ENCODE peak calls at places on chromosomes 5 and 9, in five cellular contexts. One of them, this sample, is unnamed.

GRCh38 chr9:128341435-128341849 is 1.1 kb downstream of the SLC27A4 start:
- DNase-seq in KBM-7: peak
- DNase-seq in activated CD4-positive, alpha-beta T cell treated with anti-CD3 and anti-CD28 coated beads for 48 hours: peak
- DNase-seq in naive thymus-derived CD8-positive, alpha-beta T cell: peak
- DNase-seq in pancreas: peak
- DNase-seq in this sample: peak

GRCh38 chr5:124658867-124659557 is 87.4 kb downstream of the ZNF608 start:
- DNase-seq in KBM-7: peak
- DNase-seq in activated CD4-positive, alpha-beta T cell treated with anti-CD3 and anti-CD28 coated beads for 48 hours: no peak
- DNase-seq in naive thymus-derived CD8-positive, alpha-beta T cell: no peak
- DNase-seq in pancreas: no peak
- DNase-seq in this sample: no peak

GRCh38 chr5:43192558-43193170 is 639 bp downstream of the NIM1K start:
- DNase-seq in KBM-7: peak
- DNase-seq in activated CD4-positive, alpha-beta T cell treated with anti-CD3 and anti-CD28 coated beads for 48 hours: peak
- DNase-seq in naive thymus-derived CD8-positive, alpha-beta T cell: peak
- DNase-seq in pancreas: peak
- DNase-seq in this sample: no peak

GRCh38 chr9:136806631-136807201 is 1.0 kb upstream of the RABL6 start:
- DNase-seq in KBM-7: no peak
- DNase-seq in activated CD4-positive, alpha-beta T cell treated with anti-CD3 and anti-CD28 coated beads for 48 hours: no peak
- DNase-seq in naive thymus-derived CD8-positive, alpha-beta T cell: no peak
- DNase-seq in pancreas: no peak
- DNase-seq in this sample: no peak

GRCh38 chr9:130833324-130833990 is 1.6 kb upstream of the ABL1 start:
- DNase-seq in KBM-7: no peak
- DNase-seq in activated CD4-positive, alpha-beta T cell treated with anti-CD3 and anti-CD28 coated beads for 48 hours: no peak
- DNase-seq in naive thymus-derived CD8-positive, alpha-beta T cell: no peak
- DNase-seq in pancreas: no peak
- DNase-seq in this sample: no peak

GRCh38 chr5:1760656-1761452 is 38.8 kb downstream of the MRPL36 start:
- DNase-seq in KBM-7: no peak
- DNase-seq in activated CD4-positive, alpha-beta T cell treated with anti-CD3 and anti-CD28 coated beads for 48 hours: no peak
- DNase-seq in naive thymus-derived CD8-positive, alpha-beta T cell: no peak
- DNase-seq in pancreas: no peak
- DNase-seq in this sample: no peak

GRCh38 chr5:170644501-170644900 is 139.0 kb upstream of the GABRP start:
- DNase-seq in KBM-7: no peak
- DNase-seq in activated CD4-positive, alpha-beta T cell treated with anti-CD3 and anti-CD28 coated beads for 48 hours: no peak
- DNase-seq in naive thymus-derived CD8-positive, alpha-beta T cell: no peak
- DNase-seq in pancreas: no peak
- DNase-seq in this sample: no peak

GRCh38 chr5:143791848-143792701 is 19.9 kb upstream of the HMHB1 start:
- DNase-seq in KBM-7: no peak
- DNase-seq in activated CD4-positive, alpha-beta T cell treated with anti-CD3 and anti-CD28 coated beads for 48 hours: no peak
- DNase-seq in naive thymus-derived CD8-positive, alpha-beta T cell: no peak
- DNase-seq in pancreas: no peak
- DNase-seq in this sample: no peak

GRCh38 chr5:134506054-134507039 is 19.1 kb upstream of the JADE2 start:
- DNase-seq in KBM-7: no peak
- DNase-seq in activated CD4-positive, alpha-beta T cell treated with anti-CD3 and anti-CD28 coated beads for 48 hours: no peak
- DNase-seq in naive thymus-derived CD8-positive, alpha-beta T cell: no peak
- DNase-seq in pancreas: peak
- DNase-seq in this sample: no peak

GRCh38 chr5:108360280-108360679 is 21.6 kb downstream of the FBXL17 start:
- DNase-seq in KBM-7: no peak
- DNase-seq in activated CD4-positive, alpha-beta T cell treated with anti-CD3 and anti-CD28 coated beads for 48 hours: no peak
- DNase-seq in naive thymus-derived CD8-positive, alpha-beta T cell: no peak
- DNase-seq in pancreas: no peak
- DNase-seq in this sample: no peak

GRCh38 chr5:11904270-11904906 is at the start of gene CTNND2:
- DNase-seq in KBM-7: peak
- DNase-seq in activated CD4-positive, alpha-beta T cell treated with anti-CD3 and anti-CD28 coated beads for 48 hours: peak
- DNase-seq in naive thymus-derived CD8-positive, alpha-beta T cell: no peak
- DNase-seq in pancreas: peak
- DNase-seq in this sample: no peak

GRCh38 chr5:62369039-62369438 is 34.7 kb downstream of the DIMT1 start:
- DNase-seq in KBM-7: peak
- DNase-seq in activated CD4-positive, alpha-beta T cell treated with anti-CD3 and anti-CD28 coated beads for 48 hours: no peak
- DNase-seq in naive thymus-derived CD8-positive, alpha-beta T cell: no peak
- DNase-seq in pancreas: no peak
- DNase-seq in this sample: no peak

GRCh38 chr5:10600629-10601245 is 36.9 kb downstream of the ANKRD33B start:
- DNase-seq in KBM-7: no peak
- DNase-seq in activated CD4-positive, alpha-beta T cell treated with anti-CD3 and anti-CD28 coated beads for 48 hours: peak
- DNase-seq in naive thymus-derived CD8-positive, alpha-beta T cell: no peak
- DNase-seq in pancreas: no peak
- DNase-seq in this sample: no peak

GRCh38 chr5:32960340-32961065 is 249.4 kb downstream of the NPR3 start:
- DNase-seq in KBM-7: no peak
- DNase-seq in activated CD4-positive, alpha-beta T cell treated with anti-CD3 and anti-CD28 coated beads for 48 hours: no peak
- DNase-seq in naive thymus-derived CD8-positive, alpha-beta T cell: no peak
- DNase-seq in pancreas: no peak
- DNase-seq in this sample: no peak

GRCh38 chr9:69078581-69078980 is 43.0 kb downstream of the FXN start:
- DNase-seq in KBM-7: no peak
- DNase-seq in activated CD4-positive, alpha-beta T cell treated with anti-CD3 and anti-CD28 coated beads for 48 hours: no peak
- DNase-seq in naive thymus-derived CD8-positive, alpha-beta T cell: no peak
- DNase-seq in pancreas: no peak
- DNase-seq in this sample: no peak

GRCh38 chr9:105158898-105159297 is 85.6 kb upstream of the SLC44A1 start:
- DNase-seq in KBM-7: no peak
- DNase-seq in activated CD4-positive, alpha-beta T cell treated with anti-CD3 and anti-CD28 coated beads for 48 hours: no peak
- DNase-seq in naive thymus-derived CD8-positive, alpha-beta T cell: no peak
- DNase-seq in pancreas: no peak
- DNase-seq in this sample: no peak

GRCh38 chr5:103774736-103775135 is 212.1 kb upstream of the NUDT12 start:
- DNase-seq in KBM-7: no peak
- DNase-seq in activated CD4-positive, alpha-beta T cell treated with anti-CD3 and anti-CD28 coated beads for 48 hours: no peak
- DNase-seq in naive thymus-derived CD8-positive, alpha-beta T cell: no peak
- DNase-seq in pancreas: no peak
- DNase-seq in this sample: no peak

GRCh38 chr9:129489838-129490582 is 130.9 kb downstream of the C9orf50 start:
- DNase-seq in KBM-7: no peak
- DNase-seq in activated CD4-positive, alpha-beta T cell treated with anti-CD3 and anti-CD28 coated beads for 48 hours: peak
- DNase-seq in naive thymus-derived CD8-positive, alpha-beta T cell: peak
- DNase-seq in pancreas: peak
- DNase-seq in this sample: no peak

GRCh38 chr5:132877938-132878337 is 4.5 kb downstream of the LEAP2 start:
- DNase-seq in KBM-7: no peak
- DNase-seq in activated CD4-positive, alpha-beta T cell treated with anti-CD3 and anti-CD28 coated beads for 48 hours: no peak
- DNase-seq in naive thymus-derived CD8-positive, alpha-beta T cell: no peak
- DNase-seq in pancreas: no peak
- DNase-seq in this sample: no peak

GRCh38 chr9:20135119-20135697 is 346.4 kb upstream of the SLC24A2 start:
- DNase-seq in KBM-7: no peak
- DNase-seq in activated CD4-positive, alpha-beta T cell treated with anti-CD3 and anti-CD28 coated beads for 48 hours: no peak
- DNase-seq in naive thymus-derived CD8-positive, alpha-beta T cell: no peak
- DNase-seq in pancreas: no peak
- DNase-seq in this sample: no peak

GRCh38 chr5:157275403-157275802 is 9.5 kb downstream of the CYFIP2 start:
- DNase-seq in KBM-7: no peak
- DNase-seq in activated CD4-positive, alpha-beta T cell treated with anti-CD3 and anti-CD28 coated beads for 48 hours: no peak
- DNase-seq in naive thymus-derived CD8-positive, alpha-beta T cell: no peak
- DNase-seq in pancreas: no peak
- DNase-seq in this sample: no peak

GRCh38 chr5:90894866-90895420 is 336.3 kb downstream of the ADGRV1 start:
- DNase-seq in KBM-7: no peak
- DNase-seq in activated CD4-positive, alpha-beta T cell treated with anti-CD3 and anti-CD28 coated beads for 48 hours: no peak
- DNase-seq in naive thymus-derived CD8-positive, alpha-beta T cell: no peak
- DNase-seq in pancreas: no peak
- DNase-seq in this sample: no peak

GRCh38 chr5:175671013-175671412 is 13.1 kb downstream of the HRH2 start:
- DNase-seq in KBM-7: peak
- DNase-seq in activated CD4-positive, alpha-beta T cell treated with anti-CD3 and anti-CD28 coated beads for 48 hours: no peak
- DNase-seq in naive thymus-derived CD8-positive, alpha-beta T cell: no peak
- DNase-seq in pancreas: no peak
- DNase-seq in this sample: no peak

GRCh38 chr9:35570709-35571108 is 34.4 kb upstream of the TESK1 start:
- DNase-seq in KBM-7: no peak
- DNase-seq in activated CD4-positive, alpha-beta T cell treated with anti-CD3 and anti-CD28 coated beads for 48 hours: peak
- DNase-seq in naive thymus-derived CD8-positive, alpha-beta T cell: no peak
- DNase-seq in pancreas: no peak
- DNase-seq in this sample: no peak

GRCh38 chr5:1564182-1564748 is 40.5 kb upstream of the LPCAT1 start:
- DNase-seq in KBM-7: no peak
- DNase-seq in activated CD4-positive, alpha-beta T cell treated with anti-CD3 and anti-CD28 coated beads for 48 hours: no peak
- DNase-seq in naive thymus-derived CD8-positive, alpha-beta T cell: no peak
- DNase-seq in pancreas: no peak
- DNase-seq in this sample: no peak

GRCh38 chr5:135012951-135013391 is 21.1 kb downstream of the PITX1 start:
- DNase-seq in KBM-7: no peak
- DNase-seq in activated CD4-positive, alpha-beta T cell treated with anti-CD3 and anti-CD28 coated beads for 48 hours: no peak
- DNase-seq in naive thymus-derived CD8-positive, alpha-beta T cell: no peak
- DNase-seq in pancreas: no peak
- DNase-seq in this sample: no peak

GRCh38 chr9:101350285-101350684 is 34.5 kb downstream of the BAAT start:
- DNase-seq in KBM-7: no peak
- DNase-seq in activated CD4-positive, alpha-beta T cell treated with anti-CD3 and anti-CD28 coated beads for 48 hours: no peak
- DNase-seq in naive thymus-derived CD8-positive, alpha-beta T cell: no peak
- DNase-seq in pancreas: no peak
- DNase-seq in this sample: no peak

GRCh38 chr5:72369301-72370079 is 49.3 kb downstream of the PTCD2 start:
- DNase-seq in KBM-7: no peak
- DNase-seq in activated CD4-positive, alpha-beta T cell treated with anti-CD3 and anti-CD28 coated beads for 48 hours: no peak
- DNase-seq in naive thymus-derived CD8-positive, alpha-beta T cell: no peak
- DNase-seq in pancreas: no peak
- DNase-seq in this sample: no peak

GRCh38 chr5:111076076-111076475 is 4.6 kb downstream of the TSLP start:
- DNase-seq in KBM-7: no peak
- DNase-seq in activated CD4-positive, alpha-beta T cell treated with anti-CD3 and anti-CD28 coated beads for 48 hours: no peak
- DNase-seq in naive thymus-derived CD8-positive, alpha-beta T cell: no peak
- DNase-seq in pancreas: no peak
- DNase-seq in this sample: no peak

GRCh38 chr9:109856785-109857184 is 76.8 kb downstream of the PALM2AKAP2 start:
- DNase-seq in KBM-7: no peak
- DNase-seq in activated CD4-positive, alpha-beta T cell treated with anti-CD3 and anti-CD28 coated beads for 48 hours: no peak
- DNase-seq in naive thymus-derived CD8-positive, alpha-beta T cell: no peak
- DNase-seq in pancreas: no peak
- DNase-seq in this sample: no peak